ENCODE peak calls at places on chromosomes 12 and 14, in eight cellular contexts. M, K, R, A, V, G, U and Y are unnamed samples.

GRCh38 chr12:100435948-100436347 is 37.7 kb upstream of the NR1H4 start:
- DNase-seq in A (no peak), M (no peak), G (no peak), V (no peak), U (no peak), R (no peak), K (no peak), Y (no peak)

GRCh38 chr14:105203701-105204100 is 22.6 kb upstream of the NUDT14 start:
- DNase-seq in U (no peak), M (no peak), G (no peak), K (no peak), R (no peak), V (no peak), A (no peak), Y (no peak)

GRCh38 chr14:51554953-51555352 is 96.8 kb upstream of the FRMD6 start:
- DNase-seq in R (peak), M (no peak), K (no peak), U (no peak), V (no peak), A (no peak), G (no peak), Y (no peak)

GRCh38 chr12:47105914-47106674 is 26.3 kb upstream of the AMIGO2 start:
- DNase-seq in K (no peak), V (no peak), U (no peak), M (peak), R (no peak), A (no peak), G (no peak), Y (no peak)

GRCh38 chr12:48002179-48002601 is 2.1 kb downstream of the COL2A1 start:
- DNase-seq in K (no peak), A (no peak), V (no peak), R (no peak), G (no peak), U (no peak), M (no peak), Y (peak)

GRCh38 chr12:58509116-58509885 is 411.0 kb downstream of the LRIG3 start:
- DNase-seq in M (no peak), U (no peak), A (no peak), K (no peak), V (no peak), R (peak), G (no peak), Y (no peak)

GRCh38 chr12:6632026-6632978 is 3.5 kb downstream of the LPAR5 start:
- DNase-seq in U (peak), V (no peak), K (no peak), G (no peak), M (peak), R (no peak), A (no peak), Y (no peak)

GRCh38 chr12:26056335-26056734 is 68.5 kb downstream of the BHLHE41 start:
- DNase-seq in U (no peak), G (no peak), M (no peak), A (no peak), R (peak), V (no peak), K (no peak), Y (no peak)

GRCh38 chr12:110079477-110080400 is 31.4 kb upstream of the C12orf76 start:
- DNase-seq in G (peak), A (no peak), K (peak), M (no peak), U (no peak), V (peak), R (peak), Y (no peak)

GRCh38 chr12:115375188-115375991 is 691.4 kb upstream of the TBX3 start:
- DNase-seq in K (no peak), G (no peak), V (no peak), R (peak), U (no peak), M (no peak), A (no peak), Y (no peak)

GRCh38 chr14:37142835-37143499 is 29.4 kb downstream of the SLC25A21 start:
- DNase-seq in R (peak), M (no peak), K (no peak), G (no peak), V (no peak), A (no peak), U (no peak), Y (no peak)

GRCh38 chr12:100986595-100987547 is 192.3 kb downstream of the ANO4 start:
- DNase-seq in R (no peak), G (no peak), M (no peak), A (no peak), V (no peak), U (no peak), K (no peak), Y (no peak)

GRCh38 chr12:130832561-130833209 is 6.4 kb downstream of the STX2 start:
- DNase-seq in V (peak), M (no peak), U (no peak), R (peak), K (peak), G (peak), A (no peak), Y (no peak)

GRCh38 chr12:131734336-131735152 is 23.7 kb downstream of the SFSWAP start:
- DNase-seq in R (no peak), G (no peak), A (no peak), U (no peak), V (no peak), K (no peak), M (no peak), Y (no peak)

GRCh38 chr12:28899951-28900350 is 249.1 kb upstream of the FAR2 start:
- DNase-seq in U (no peak), V (no peak), G (no peak), A (no peak), K (no peak), R (peak), M (no peak), Y (no peak)

GRCh38 chr14:53621433-53621832 is 335.2 kb downstream of the BMP4 start:
- DNase-seq in U (no peak), V (no peak), R (no peak), K (no peak), M (no peak), A (no peak), G (no peak), Y (no peak)

GRCh38 chr12:131942671-131943070 is 7.1 kb upstream of the EP400 start:
- DNase-seq in G (no peak), U (no peak), M (no peak), R (no peak), K (no peak), V (no peak), A (no peak), Y (no peak)

GRCh38 chr14:104048758-104049496 is 36.6 kb upstream of the ASPG start:
- DNase-seq in R (peak), A (no peak), G (no peak), V (no peak), K (no peak), U (no peak), M (no peak), Y (no peak)

GRCh38 chr12:106861984-106862894 is 87.8 kb downstream of the RIC8B start:
- DNase-seq in R (peak), G (no peak), U (no peak), A (no peak), M (no peak), K (no peak), V (no peak), Y (no peak)

GRCh38 chr12:109346920-109347319 is 780 bp upstream of the MYO1H start:
- DNase-seq in G (no peak), R (no peak), K (no peak), A (no peak), V (no peak), M (no peak), U (no peak), Y (no peak)

GRCh38 chr12:95922231-95922630 is 20.2 kb downstream of the CCDC38 start:
- DNase-seq in G (no peak), R (peak), M (no peak), V (no peak), K (no peak), U (no peak), A (no peak), Y (no peak)

GRCh38 chr12:110756611-110757010 is 13.9 kb upstream of the PPP1CC start:
- DNase-seq in R (no peak), K (no peak), V (no peak), G (no peak), M (no peak), A (no peak), U (no peak), Y (no peak)

GRCh38 chr12:57235012-57235727 is 5.7 kb downstream of the SHMT2 start:
- DNase-seq in M (no peak), U (peak), R (peak), G (peak), K (no peak), A (no peak), V (peak), Y (no peak)

GRCh38 chr14:85415015-85415712 is 114.8 kb upstream of the FLRT2 start:
- DNase-seq in K (no peak), U (no peak), G (peak), V (peak), A (peak), R (peak), M (no peak), Y (peak)

GRCh38 chr12:65522956-65523857 is 244.7 kb downstream of the MSRB3 start:
- DNase-seq in A (no peak), U (no peak), K (no peak), V (no peak), M (no peak), R (peak), G (no peak), Y (no peak)

GRCh38 chr14:69428289-69428998 is 30.0 kb downstream of the SLC39A9 start:
- DNase-seq in V (no peak), G (no peak), R (no peak), U (no peak), M (no peak), A (no peak), K (no peak), Y (no peak)